ENCODE peak calls at places on chromosomes 16 and 17, in seven cellular contexts. One of them, this sample, is unnamed.

GRCh38 chr17:65079489-65079900 is 23.0 kb upstream of the GNA13 start:
- DNase-seq in heart left ventricle: no peak
- DNase-seq in heart right ventricle: no peak
- DNase-seq in AG08395: no peak
- DNase-seq in NCI-H460: no peak
- DNase-seq in GM04503: no peak
- DNase-seq in kidney tubule cell: no peak
- DNase-seq in this sample: no peak

GRCh38 chr17:76014925-76015261 is 12.2 kb downstream of the EVPL start:
- DNase-seq in NCI-H460: no peak
- DNase-seq in AG08395: no peak
- DNase-seq in heart left ventricle: no peak
- DNase-seq in heart right ventricle: no peak
- DNase-seq in GM04503: no peak
- DNase-seq in kidney tubule cell: no peak
- DNase-seq in this sample: peak

GRCh38 chr16:2486645-2487516 is 12.0 kb downstream of the TBC1D24 start:
- DNase-seq in heart right ventricle: peak
- DNase-seq in AG08395: no peak
- DNase-seq in kidney tubule cell: peak
- DNase-seq in NCI-H460: no peak
- DNase-seq in heart left ventricle: peak
- DNase-seq in GM04503: no peak
- DNase-seq in this sample: no peak

GRCh38 chr17:14545156-14545906 is 244.4 kb downstream of the HS3ST3B1 start:
- DNase-seq in AG08395: no peak
- DNase-seq in GM04503: no peak
- DNase-seq in heart right ventricle: no peak
- DNase-seq in kidney tubule cell: peak
- DNase-seq in heart left ventricle: no peak
- DNase-seq in NCI-H460: no peak
- DNase-seq in this sample: no peak

GRCh38 chr17:37744961-37745800 is at the start of gene HNF1B:
- DNase-seq in NCI-H460: no peak
- DNase-seq in GM04503: no peak
- DNase-seq in AG08395: no peak
- DNase-seq in heart left ventricle: no peak
- DNase-seq in heart right ventricle: no peak
- DNase-seq in kidney tubule cell: peak
- DNase-seq in this sample: no peak

GRCh38 chr16:82295306-82296201 is 125.5 kb upstream of the MPHOSPH6 start:
- DNase-seq in heart left ventricle: no peak
- DNase-seq in kidney tubule cell: no peak
- DNase-seq in GM04503: no peak
- DNase-seq in AG08395: no peak
- DNase-seq in NCI-H460: no peak
- DNase-seq in heart right ventricle: no peak
- DNase-seq in this sample: no peak

GRCh38 chr17:74325743-74326379 is at the start of gene KIF19:
- DNase-seq in heart right ventricle: peak
- DNase-seq in GM04503: no peak
- DNase-seq in kidney tubule cell: no peak
- DNase-seq in heart left ventricle: peak
- DNase-seq in NCI-H460: peak
- DNase-seq in AG08395: peak
- DNase-seq in this sample: no peak

GRCh38 chr17:15466131-15466530 is 1.3 kb downstream of the CDRT4 start:
- DNase-seq in GM04503: no peak
- DNase-seq in kidney tubule cell: no peak
- DNase-seq in heart left ventricle: no peak
- DNase-seq in AG08395: no peak
- DNase-seq in NCI-H460: no peak
- DNase-seq in heart right ventricle: no peak
- DNase-seq in this sample: no peak

GRCh38 chr17:3913531-3914318 is 2.5 kb downstream of the P2RX1 start:
- DNase-seq in kidney tubule cell: peak
- DNase-seq in heart left ventricle: peak
- DNase-seq in heart right ventricle: peak
- DNase-seq in AG08395: peak
- DNase-seq in NCI-H460: peak
- DNase-seq in GM04503: no peak
- DNase-seq in this sample: peak

GRCh38 chr16:14957576-14958322 is 17.1 kb upstream of the PDXDC1 start:
- DNase-seq in GM04503: no peak
- DNase-seq in heart left ventricle: peak
- DNase-seq in heart right ventricle: peak
- DNase-seq in kidney tubule cell: no peak
- DNase-seq in NCI-H460: no peak
- DNase-seq in AG08395: no peak
- DNase-seq in this sample: no peak

GRCh38 chr17:35890774-35891155 is 10.6 kb upstream of the CCL5 start:
- DNase-seq in AG08395: no peak
- DNase-seq in heart left ventricle: no peak
- DNase-seq in kidney tubule cell: no peak
- DNase-seq in GM04503: no peak
- DNase-seq in NCI-H460: no peak
- DNase-seq in heart right ventricle: no peak
- DNase-seq in this sample: no peak

GRCh38 chr17:45261577-45262515 is at the start of gene SPATA32:
- DNase-seq in NCI-H460: no peak
- DNase-seq in heart left ventricle: peak
- DNase-seq in AG08395: no peak
- DNase-seq in heart right ventricle: peak
- DNase-seq in kidney tubule cell: peak
- DNase-seq in GM04503: no peak
- DNase-seq in this sample: no peak

GRCh38 chr17:21186399-21187187 is 27.4 kb downstream of the TMEM11 start:
- DNase-seq in GM04503: no peak
- DNase-seq in heart right ventricle: no peak
- DNase-seq in AG08395: no peak
- DNase-seq in NCI-H460: no peak
- DNase-seq in kidney tubule cell: no peak
- DNase-seq in heart left ventricle: no peak
- DNase-seq in this sample: no peak

GRCh38 chr17:8939496-8940334 is 25.8 kb downstream of the PIK3R5 start:
- DNase-seq in heart left ventricle: no peak
- DNase-seq in NCI-H460: no peak
- DNase-seq in AG08395: no peak
- DNase-seq in kidney tubule cell: no peak
- DNase-seq in GM04503: no peak
- DNase-seq in heart right ventricle: no peak
- DNase-seq in this sample: no peak

GRCh38 chr16:11992008-11992584 is 15.6 kb downstream of the SNX29 start:
- DNase-seq in heart left ventricle: no peak
- DNase-seq in kidney tubule cell: no peak
- DNase-seq in NCI-H460: no peak
- DNase-seq in AG08395: no peak
- DNase-seq in GM04503: no peak
- DNase-seq in heart right ventricle: no peak
- DNase-seq in this sample: no peak

GRCh38 chr17:59767176-59767575 is 59.7 kb downstream of the VMP1 start:
- DNase-seq in GM04503: no peak
- DNase-seq in heart right ventricle: no peak
- DNase-seq in NCI-H460: no peak
- DNase-seq in heart left ventricle: no peak
- DNase-seq in kidney tubule cell: no peak
- DNase-seq in AG08395: no peak
- DNase-seq in this sample: no peak

GRCh38 chr17:12637015-12637414 is 28.7 kb upstream of the MYOCD start:
- DNase-seq in heart right ventricle: no peak
- DNase-seq in AG08395: peak
- DNase-seq in kidney tubule cell: peak
- DNase-seq in heart left ventricle: no peak
- DNase-seq in NCI-H460: peak
- DNase-seq in GM04503: peak
- DNase-seq in this sample: peak

GRCh38 chr17:64426584-64426983 is 22.3 kb upstream of the MILR1 start:
- DNase-seq in kidney tubule cell: no peak
- DNase-seq in heart right ventricle: no peak
- DNase-seq in GM04503: no peak
- DNase-seq in heart left ventricle: no peak
- DNase-seq in AG08395: no peak
- DNase-seq in NCI-H460: no peak
- DNase-seq in this sample: no peak

GRCh38 chr17:28901866-28902818 is 737 bp downstream of the DHRS13 start:
- DNase-seq in heart left ventricle: no peak
- DNase-seq in AG08395: peak
- DNase-seq in kidney tubule cell: peak
- DNase-seq in heart right ventricle: peak
- DNase-seq in NCI-H460: no peak
- DNase-seq in GM04503: no peak
- DNase-seq in this sample: no peak

GRCh38 chr16:11460820-11461594 is 115.7 kb downstream of the RMI2 start:
- DNase-seq in AG08395: no peak
- DNase-seq in NCI-H460: no peak
- DNase-seq in GM04503: no peak
- DNase-seq in heart right ventricle: no peak
- DNase-seq in kidney tubule cell: no peak
- DNase-seq in heart left ventricle: peak
- DNase-seq in this sample: no peak

GRCh38 chr16:50265260-50265659 is 1.1 kb upstream of the ADCY7 start:
- DNase-seq in NCI-H460: peak
- DNase-seq in GM04503: no peak
- DNase-seq in heart right ventricle: no peak
- DNase-seq in AG08395: no peak
- DNase-seq in kidney tubule cell: peak
- DNase-seq in heart left ventricle: peak
- DNase-seq in this sample: no peak

GRCh38 chr17:74749262-74750038 is 1.0 kb downstream of the NHERF1 start:
- DNase-seq in heart right ventricle: no peak
- DNase-seq in NCI-H460: no peak
- DNase-seq in kidney tubule cell: peak
- DNase-seq in AG08395: peak
- DNase-seq in heart left ventricle: no peak
- DNase-seq in GM04503: no peak
- DNase-seq in this sample: no peak

GRCh38 chr17:1563786-1564613 is 1.4 kb upstream of the PITPNA start:
- DNase-seq in GM04503: no peak
- DNase-seq in AG08395: no peak
- DNase-seq in kidney tubule cell: peak
- DNase-seq in NCI-H460: no peak
- DNase-seq in heart left ventricle: peak
- DNase-seq in heart right ventricle: no peak
- DNase-seq in this sample: no peak

GRCh38 chr16:17470002-17470870 is 524 bp downstream of the XYLT1 start:
- DNase-seq in heart left ventricle: peak
- DNase-seq in NCI-H460: no peak
- DNase-seq in kidney tubule cell: no peak
- DNase-seq in AG08395: peak
- DNase-seq in GM04503: no peak
- DNase-seq in heart right ventricle: no peak
- DNase-seq in this sample: peak

GRCh38 chr17:74227271-74227670 is 13.9 kb downstream of the TTYH2 start:
- DNase-seq in kidney tubule cell: no peak
- DNase-seq in AG08395: no peak
- DNase-seq in heart right ventricle: no peak
- DNase-seq in GM04503: no peak
- DNase-seq in heart left ventricle: no peak
- DNase-seq in NCI-H460: no peak
- DNase-seq in this sample: no peak

GRCh38 chr17:2911755-2912111 is 115.5 kb downstream of the RAP1GAP2 start:
- DNase-seq in kidney tubule cell: no peak
- DNase-seq in heart right ventricle: no peak
- DNase-seq in heart left ventricle: no peak
- DNase-seq in NCI-H460: no peak
- DNase-seq in GM04503: no peak
- DNase-seq in AG08395: no peak
- DNase-seq in this sample: no peak

GRCh38 chr17:10127819-10128375 is 70.5 kb downstream of the GAS7 start:
- DNase-seq in AG08395: peak
- DNase-seq in GM04503: peak
- DNase-seq in heart left ventricle: peak
- DNase-seq in NCI-H460: no peak
- DNase-seq in heart right ventricle: peak
- DNase-seq in kidney tubule cell: peak
- DNase-seq in this sample: no peak

GRCh38 chr16:50901062-50901461 is 159.2 kb downstream of the CYLD start:
- DNase-seq in GM04503: no peak
- DNase-seq in kidney tubule cell: no peak
- DNase-seq in NCI-H460: no peak
- DNase-seq in heart right ventricle: no peak
- DNase-seq in AG08395: no peak
- DNase-seq in heart left ventricle: no peak
- DNase-seq in this sample: no peak

GRCh38 chr17:48577946-48578615 is at the start of gene HOXB4:
- DNase-seq in NCI-H460: no peak
- DNase-seq in heart left ventricle: peak
- DNase-seq in heart right ventricle: peak
- DNase-seq in kidney tubule cell: peak
- DNase-seq in GM04503: no peak
- DNase-seq in AG08395: no peak
- DNase-seq in this sample: peak

GRCh38 chr17:8079291-8080207 is 8.0 kb downstream of the ALOX12B start:
- DNase-seq in GM04503: no peak
- DNase-seq in kidney tubule cell: peak
- DNase-seq in AG08395: peak
- DNase-seq in heart left ventricle: peak
- DNase-seq in NCI-H460: peak
- DNase-seq in heart right ventricle: peak
- DNase-seq in this sample: peak

GRCh38 chr16:89450537-89450936 is 39.8 kb downstream of the ANKRD11 start:
- DNase-seq in GM04503: no peak
- DNase-seq in heart left ventricle: no peak
- DNase-seq in heart right ventricle: no peak
- DNase-seq in AG08395: no peak
- DNase-seq in NCI-H460: no peak
- DNase-seq in kidney tubule cell: no peak
- DNase-seq in this sample: no peak

GRCh38 chr17:49193513-49194296 is 16.7 kb downstream of the GNGT2 start:
- DNase-seq in GM04503: no peak
- DNase-seq in heart right ventricle: peak
- DNase-seq in AG08395: peak
- DNase-seq in kidney tubule cell: peak
- DNase-seq in heart left ventricle: no peak
- DNase-seq in NCI-H460: no peak
- DNase-seq in this sample: peak

GRCh38 chr16:15583526-15583925 is 59.4 kb downstream of the MARF1 start:
- DNase-seq in GM04503: no peak
- DNase-seq in kidney tubule cell: no peak
- DNase-seq in NCI-H460: no peak
- DNase-seq in heart left ventricle: no peak
- DNase-seq in AG08395: no peak
- DNase-seq in heart right ventricle: no peak
- DNase-seq in this sample: no peak

GRCh38 chr16:21001262-21001661 is 100.7 kb downstream of the LYRM1 start:
- DNase-seq in GM04503: no peak
- DNase-seq in heart right ventricle: no peak
- DNase-seq in heart left ventricle: no peak
- DNase-seq in AG08395: peak
- DNase-seq in kidney tubule cell: no peak
- DNase-seq in NCI-H460: peak
- DNase-seq in this sample: no peak

GRCh38 chr16:19344224-19344801 is 58.8 kb downstream of the CLEC19A start:
- DNase-seq in NCI-H460: no peak
- DNase-seq in kidney tubule cell: no peak
- DNase-seq in GM04503: no peak
- DNase-seq in heart left ventricle: no peak
- DNase-seq in heart right ventricle: no peak
- DNase-seq in AG08395: no peak
- DNase-seq in this sample: no peak

GRCh38 chr16:19753815-19754643 is 36.0 kb downstream of the IQCK start:
- DNase-seq in AG08395: no peak
- DNase-seq in GM04503: no peak
- DNase-seq in kidney tubule cell: peak
- DNase-seq in NCI-H460: no peak
- DNase-seq in heart right ventricle: no peak
- DNase-seq in heart left ventricle: no peak
- DNase-seq in this sample: no peak

GRCh38 chr16:15489016-15489415 is 54.6 kb downstream of the BMERB1 start:
- DNase-seq in GM04503: no peak
- DNase-seq in heart right ventricle: no peak
- DNase-seq in heart left ventricle: no peak
- DNase-seq in AG08395: no peak
- DNase-seq in kidney tubule cell: no peak
- DNase-seq in NCI-H460: no peak
- DNase-seq in this sample: no peak

GRCh38 chr16:50308237-50308965 is 42.0 kb downstream of the ADCY7 start:
- DNase-seq in heart left ventricle: no peak
- DNase-seq in NCI-H460: no peak
- DNase-seq in GM04503: no peak
- DNase-seq in heart right ventricle: no peak
- DNase-seq in kidney tubule cell: no peak
- DNase-seq in AG08395: no peak
- DNase-seq in this sample: no peak

This sample was measured in mammary epithelial cell.